ENCODE peak calls at places on chromosomes 3 and 15, in ten cellular contexts. One of them, this sample, is unnamed.

GRCh38 chr15:58521293-58521991 is 89.7 kb downstream of the LIPC start:
- DNase-seq in HT1080: peak; percentile 80
- DNase-seq in KG1: peak; percentile 70
- DNase-seq in activated naive CD8-positive, alpha-beta T cell treated with anti-CD3 and anti-CD28 coated beads, Interleukin-2, amount 50 U/mL, for 24 hours: no peak
- DNase-seq in T-helper 2 cell: no peak
- DNase-seq in Daoy: peak; percentile 84
- DNase-seq in heart left ventricle: peak; percentile 66
- DNase-seq in pancreas: peak; percentile 42
- DNase-seq in GF-D8: peak; percentile 98
- DNase-seq in foreskin fibroblast: peak; percentile 67
- DNase-seq in this sample: peak; percentile 99

GRCh38 chr3:12458901-12459300 is 25.4 kb upstream of the TSEN2 start:
- DNase-seq in HT1080: no peak
- DNase-seq in KG1: no peak
- DNase-seq in activated naive CD8-positive, alpha-beta T cell treated with anti-CD3 and anti-CD28 coated beads, Interleukin-2, amount 50 U/mL, for 24 hours: no peak
- DNase-seq in T-helper 2 cell: no peak
- DNase-seq in Daoy: no peak
- DNase-seq in heart left ventricle: no peak
- DNase-seq in pancreas: no peak
- DNase-seq in GF-D8: peak; percentile 19
- DNase-seq in foreskin fibroblast: peak; percentile 39
- DNase-seq in this sample: no peak

GRCh38 chr3:41933154-41933676 is 28.7 kb downstream of the ULK4 start:
- DNase-seq in HT1080: no peak
- DNase-seq in KG1: no peak
- DNase-seq in activated naive CD8-positive, alpha-beta T cell treated with anti-CD3 and anti-CD28 coated beads, Interleukin-2, amount 50 U/mL, for 24 hours: no peak
- DNase-seq in T-helper 2 cell: no peak
- DNase-seq in Daoy: peak; percentile 2
- DNase-seq in heart left ventricle: no peak
- DNase-seq in pancreas: no peak
- DNase-seq in GF-D8: no peak
- DNase-seq in foreskin fibroblast: peak; percentile 80
- DNase-seq in this sample: no peak

GRCh38 chr3:48184299-48184698 is 3.9 kb downstream of the CDC25A start:
- DNase-seq in HT1080: no peak
- DNase-seq in KG1: no peak
- DNase-seq in activated naive CD8-positive, alpha-beta T cell treated with anti-CD3 and anti-CD28 coated beads, Interleukin-2, amount 50 U/mL, for 24 hours: no peak
- DNase-seq in T-helper 2 cell: no peak
- DNase-seq in Daoy: no peak
- DNase-seq in heart left ventricle: no peak
- DNase-seq in pancreas: no peak
- DNase-seq in GF-D8: no peak
- DNase-seq in foreskin fibroblast: no peak
- DNase-seq in this sample: no peak

GRCh38 chr15:98548172-98548971 is 100.0 kb upstream of the IGF1R start:
- DNase-seq in HT1080: peak; percentile 35
- DNase-seq in KG1: no peak
- DNase-seq in activated naive CD8-positive, alpha-beta T cell treated with anti-CD3 and anti-CD28 coated beads, Interleukin-2, amount 50 U/mL, for 24 hours: peak; percentile 64
- DNase-seq in T-helper 2 cell: peak; percentile 4
- DNase-seq in Daoy: peak; percentile 87
- DNase-seq in heart left ventricle: peak; percentile 73
- DNase-seq in pancreas: peak; percentile 78
- DNase-seq in GF-D8: no peak
- DNase-seq in foreskin fibroblast: peak; percentile 88
- DNase-seq in this sample: peak; percentile 27

GRCh38 chr3:23017800-23018199 is 185.3 kb upstream of the UBE2E2 start:
- DNase-seq in HT1080: peak; percentile 50
- DNase-seq in KG1: no peak
- DNase-seq in activated naive CD8-positive, alpha-beta T cell treated with anti-CD3 and anti-CD28 coated beads, Interleukin-2, amount 50 U/mL, for 24 hours: no peak
- DNase-seq in T-helper 2 cell: no peak
- DNase-seq in Daoy: peak; percentile 17
- DNase-seq in heart left ventricle: no peak
- DNase-seq in pancreas: no peak
- DNase-seq in GF-D8: no peak
- DNase-seq in foreskin fibroblast: no peak
- DNase-seq in this sample: no peak

GRCh38 chr3:71168961-71169411 is 414.5 kb downstream of the FOXP1 start:
- DNase-seq in HT1080: no peak
- DNase-seq in KG1: no peak
- DNase-seq in activated naive CD8-positive, alpha-beta T cell treated with anti-CD3 and anti-CD28 coated beads, Interleukin-2, amount 50 U/mL, for 24 hours: no peak
- DNase-seq in T-helper 2 cell: no peak
- DNase-seq in Daoy: no peak
- DNase-seq in heart left ventricle: no peak
- DNase-seq in pancreas: no peak
- DNase-seq in GF-D8: no peak
- DNase-seq in foreskin fibroblast: no peak
- DNase-seq in this sample: no peak

GRCh38 chr3:188165596-188165995 is 11.6 kb downstream of the LPP start:
- DNase-seq in HT1080: no peak
- DNase-seq in KG1: no peak
- DNase-seq in activated naive CD8-positive, alpha-beta T cell treated with anti-CD3 and anti-CD28 coated beads, Interleukin-2, amount 50 U/mL, for 24 hours: no peak
- DNase-seq in T-helper 2 cell: no peak
- DNase-seq in Daoy: no peak
- DNase-seq in heart left ventricle: no peak
- DNase-seq in pancreas: no peak
- DNase-seq in GF-D8: no peak
- DNase-seq in foreskin fibroblast: no peak
- DNase-seq in this sample: no peak

GRCh38 chr3:49673131-49673714 is 928 bp upstream of the APEH start:
- DNase-seq in HT1080: no peak
- DNase-seq in KG1: no peak
- DNase-seq in activated naive CD8-positive, alpha-beta T cell treated with anti-CD3 and anti-CD28 coated beads, Interleukin-2, amount 50 U/mL, for 24 hours: peak; percentile 46
- DNase-seq in T-helper 2 cell: no peak
- DNase-seq in Daoy: peak; percentile 11
- DNase-seq in heart left ventricle: no peak
- DNase-seq in pancreas: no peak
- DNase-seq in GF-D8: no peak
- DNase-seq in foreskin fibroblast: no peak
- DNase-seq in this sample: no peak

GRCh38 chr15:69090197-69090948 is 70.1 kb upstream of the GLCE start:
- DNase-seq in HT1080: no peak
- DNase-seq in KG1: no peak
- DNase-seq in activated naive CD8-positive, alpha-beta T cell treated with anti-CD3 and anti-CD28 coated beads, Interleukin-2, amount 50 U/mL, for 24 hours: no peak
- DNase-seq in T-helper 2 cell: no peak
- DNase-seq in Daoy: no peak
- DNase-seq in heart left ventricle: no peak
- DNase-seq in pancreas: no peak
- DNase-seq in GF-D8: no peak
- DNase-seq in foreskin fibroblast: peak; percentile 22
- DNase-seq in this sample: no peak

GRCh38 chr3:43997788-43998373 is 243.8 kb upstream of the TOPAZ1 start:
- DNase-seq in HT1080: no peak
- DNase-seq in KG1: no peak
- DNase-seq in activated naive CD8-positive, alpha-beta T cell treated with anti-CD3 and anti-CD28 coated beads, Interleukin-2, amount 50 U/mL, for 24 hours: peak; percentile 18
- DNase-seq in T-helper 2 cell: no peak
- DNase-seq in Daoy: no peak
- DNase-seq in heart left ventricle: no peak
- DNase-seq in pancreas: no peak
- DNase-seq in GF-D8: no peak
- DNase-seq in foreskin fibroblast: peak; percentile 63
- DNase-seq in this sample: no peak

GRCh38 chr3:55173504-55173903 is 245.6 kb upstream of the LRTM1 start:
- DNase-seq in HT1080: no peak
- DNase-seq in KG1: no peak
- DNase-seq in activated naive CD8-positive, alpha-beta T cell treated with anti-CD3 and anti-CD28 coated beads, Interleukin-2, amount 50 U/mL, for 24 hours: no peak
- DNase-seq in T-helper 2 cell: no peak
- DNase-seq in Daoy: no peak
- DNase-seq in heart left ventricle: no peak
- DNase-seq in pancreas: no peak
- DNase-seq in GF-D8: no peak
- DNase-seq in foreskin fibroblast: peak; percentile 30
- DNase-seq in this sample: no peak

GRCh38 chr15:32704343-32705076 is 13.3 kb upstream of the GREM1 start:
- DNase-seq in HT1080: no peak
- DNase-seq in KG1: no peak
- DNase-seq in activated naive CD8-positive, alpha-beta T cell treated with anti-CD3 and anti-CD28 coated beads, Interleukin-2, amount 50 U/mL, for 24 hours: no peak
- DNase-seq in T-helper 2 cell: no peak
- DNase-seq in Daoy: no peak
- DNase-seq in heart left ventricle: no peak
- DNase-seq in pancreas: no peak
- DNase-seq in GF-D8: no peak
- DNase-seq in foreskin fibroblast: peak; percentile 89
- DNase-seq in this sample: no peak

GRCh38 chr3:143786229-143787199 is 61.8 kb downstream of the SLC9A9 start:
- DNase-seq in HT1080: no peak
- DNase-seq in KG1: no peak
- DNase-seq in activated naive CD8-positive, alpha-beta T cell treated with anti-CD3 and anti-CD28 coated beads, Interleukin-2, amount 50 U/mL, for 24 hours: no peak
- DNase-seq in T-helper 2 cell: no peak
- DNase-seq in Daoy: no peak
- DNase-seq in heart left ventricle: no peak
- DNase-seq in pancreas: no peak
- DNase-seq in GF-D8: no peak
- DNase-seq in foreskin fibroblast: peak; percentile 62
- DNase-seq in this sample: no peak

GRCh38 chr15:80277147-80277546 is 25.1 kb upstream of the CTXND1 start:
- DNase-seq in HT1080: no peak
- DNase-seq in KG1: no peak
- DNase-seq in activated naive CD8-positive, alpha-beta T cell treated with anti-CD3 and anti-CD28 coated beads, Interleukin-2, amount 50 U/mL, for 24 hours: no peak
- DNase-seq in T-helper 2 cell: no peak
- DNase-seq in Daoy: no peak
- DNase-seq in heart left ventricle: no peak
- DNase-seq in pancreas: no peak
- DNase-seq in GF-D8: no peak
- DNase-seq in foreskin fibroblast: no peak
- DNase-seq in this sample: no peak

GRCh38 chr3:64685331-64685799 is 2.4 kb downstream of the ADAMTS9 start:
- DNase-seq in HT1080: no peak
- DNase-seq in KG1: no peak
- DNase-seq in activated naive CD8-positive, alpha-beta T cell treated with anti-CD3 and anti-CD28 coated beads, Interleukin-2, amount 50 U/mL, for 24 hours: no peak
- DNase-seq in T-helper 2 cell: no peak
- DNase-seq in Daoy: no peak
- DNase-seq in heart left ventricle: peak; percentile 69
- DNase-seq in pancreas: no peak
- DNase-seq in GF-D8: no peak
- DNase-seq in foreskin fibroblast: peak; percentile 67
- DNase-seq in this sample: no peak

GRCh38 chr3:152779649-152780048 is 55.3 kb upstream of the P2RY1 start:
- DNase-seq in HT1080: peak; percentile 63
- DNase-seq in KG1: no peak
- DNase-seq in activated naive CD8-positive, alpha-beta T cell treated with anti-CD3 and anti-CD28 coated beads, Interleukin-2, amount 50 U/mL, for 24 hours: no peak
- DNase-seq in T-helper 2 cell: no peak
- DNase-seq in Daoy: no peak
- DNase-seq in heart left ventricle: no peak
- DNase-seq in pancreas: no peak
- DNase-seq in GF-D8: no peak
- DNase-seq in foreskin fibroblast: peak; percentile 78
- DNase-seq in this sample: no peak

GRCh38 chr3:22491326-22491725 is 711.8 kb upstream of the UBE2E2 start:
- DNase-seq in HT1080: no peak
- DNase-seq in KG1: no peak
- DNase-seq in activated naive CD8-positive, alpha-beta T cell treated with anti-CD3 and anti-CD28 coated beads, Interleukin-2, amount 50 U/mL, for 24 hours: no peak
- DNase-seq in T-helper 2 cell: no peak
- DNase-seq in Daoy: no peak
- DNase-seq in heart left ventricle: no peak
- DNase-seq in pancreas: no peak
- DNase-seq in GF-D8: no peak
- DNase-seq in foreskin fibroblast: peak; percentile 25
- DNase-seq in this sample: no peak

GRCh38 chr15:40754574-40754882 is 526 bp downstream of the RMDN3 start:
- DNase-seq in HT1080: no peak
- DNase-seq in KG1: no peak
- DNase-seq in activated naive CD8-positive, alpha-beta T cell treated with anti-CD3 and anti-CD28 coated beads, Interleukin-2, amount 50 U/mL, for 24 hours: no peak
- DNase-seq in T-helper 2 cell: no peak
- DNase-seq in Daoy: no peak
- DNase-seq in heart left ventricle: peak; percentile 41
- DNase-seq in pancreas: no peak
- DNase-seq in GF-D8: no peak
- DNase-seq in foreskin fibroblast: peak; percentile 57
- DNase-seq in this sample: no peak

GRCh38 chr3:105377716-105378115 is 11.0 kb downstream of the ALCAM start:
- DNase-seq in HT1080: no peak
- DNase-seq in KG1: no peak
- DNase-seq in activated naive CD8-positive, alpha-beta T cell treated with anti-CD3 and anti-CD28 coated beads, Interleukin-2, amount 50 U/mL, for 24 hours: no peak
- DNase-seq in T-helper 2 cell: no peak
- DNase-seq in Daoy: no peak
- DNase-seq in heart left ventricle: no peak
- DNase-seq in pancreas: no peak
- DNase-seq in GF-D8: no peak
- DNase-seq in foreskin fibroblast: no peak
- DNase-seq in this sample: no peak

GRCh38 chr3:28575748-28576589 is 227.3 kb upstream of the AZI2 start:
- DNase-seq in HT1080: no peak
- DNase-seq in KG1: no peak
- DNase-seq in activated naive CD8-positive, alpha-beta T cell treated with anti-CD3 and anti-CD28 coated beads, Interleukin-2, amount 50 U/mL, for 24 hours: no peak
- DNase-seq in T-helper 2 cell: no peak
- DNase-seq in Daoy: peak; percentile 33
- DNase-seq in heart left ventricle: peak; percentile 26
- DNase-seq in pancreas: peak; percentile 2
- DNase-seq in GF-D8: no peak
- DNase-seq in foreskin fibroblast: peak; percentile 53
- DNase-seq in this sample: no peak

GRCh38 chr3:66561374-66561773 is 60.6 kb upstream of the LRIG1 start:
- DNase-seq in HT1080: peak; percentile 44
- DNase-seq in KG1: no peak
- DNase-seq in activated naive CD8-positive, alpha-beta T cell treated with anti-CD3 and anti-CD28 coated beads, Interleukin-2, amount 50 U/mL, for 24 hours: no peak
- DNase-seq in T-helper 2 cell: no peak
- DNase-seq in Daoy: no peak
- DNase-seq in heart left ventricle: no peak
- DNase-seq in pancreas: no peak
- DNase-seq in GF-D8: no peak
- DNase-seq in foreskin fibroblast: peak; percentile 43
- DNase-seq in this sample: no peak